ENCODE peak calls at places on chromosomes 2 and 18, in four cellular contexts. K, I, Q and C are unnamed samples.

GRCh38 chr2:195656859-195657633 is at the start of gene SLC39A10:
- DNase-seq in K (peak), Q (peak), I (peak), C (peak)

GRCh38 chr2:239223330-239224248 is 177.2 kb downstream of the HDAC4 start:
- DNase-seq in Q (no peak), I (peak), K (no peak), C (no peak)

GRCh38 chr2:72141881-72142742 is 5.5 kb downstream of the CYP26B1 start:
- DNase-seq in Q (no peak), I (peak), K (no peak), C (no peak)

GRCh38 chr18:7000484-7001096 is 117.0 kb downstream of the LAMA1 start:
- DNase-seq in Q (no peak), K (no peak), I (no peak), C (no peak)

GRCh38 chr18:12520442-12520992 is 112.8 kb downstream of the PRELID3A start:
- DNase-seq in I (no peak), Q (no peak), K (no peak), C (no peak)

GRCh38 chr2:163157891-163158511 is 319.4 kb upstream of the KCNH7 start:
- DNase-seq in K (no peak), Q (no peak), I (no peak), C (no peak)

GRCh38 chr18:25121442-25121841 is 230.5 kb downstream of the ZNF521 start:
- DNase-seq in K (no peak), Q (no peak), I (no peak), C (no peak)

GRCh38 chr2:210630904-210631560 is 74.6 kb downstream of the CPS1 start:
- DNase-seq in Q (no peak), I (no peak), K (no peak), C (no peak)

GRCh38 chr2:98560256-98560771 is 48.0 kb downstream of the COA5 start:
- DNase-seq in K (peak), Q (no peak), I (peak), C (no peak)

GRCh38 chr2:216535454-216535995 is 36.9 kb downstream of the RPL37A start:
- DNase-seq in I (peak), K (peak), Q (no peak), C (no peak)

GRCh38 chr2:241558532-241559488 is at the start of gene BOK:
- DNase-seq in I (no peak), Q (no peak), K (no peak), C (no peak)

GRCh38 chr2:231124833-231125232 is at the start of gene HTR2B:
- DNase-seq in K (no peak), I (no peak), Q (no peak), C (no peak)

GRCh38 chr2:128311216-128311754 is 7.4 kb downstream of the HS6ST1 start:
- DNase-seq in I (peak), K (no peak), Q (no peak), C (no peak)

GRCh38 chr18:74897971-74898657 is 300.4 kb downstream of the ZNF407 start:
- DNase-seq in Q (no peak), K (peak), I (no peak), C (no peak)

GRCh38 chr2:31729442-31730092 is 148.8 kb upstream of the SRD5A2 start:
- DNase-seq in Q (no peak), I (no peak), K (peak), C (peak)

GRCh38 chr2:236892721-236893120 is 193.0 kb upstream of the COPS8 start:
- DNase-seq in Q (no peak), I (no peak), K (no peak), C (no peak)

GRCh38 chr2:235536711-235537110 is 42.9 kb downstream of the AGAP1 start:
- DNase-seq in Q (no peak), I (no peak), K (no peak), C (no peak)

GRCh38 chr2:113894156-113894743 is 4.4 kb downstream of the ACTR3 start:
- DNase-seq in I (no peak), K (peak), Q (no peak), C (no peak)

GRCh38 chr2:40721595-40721994 is 269.7 kb upstream of the SLC8A1 start:
- DNase-seq in Q (no peak), I (no peak), K (no peak), C (no peak)

GRCh38 chr2:150570712-150571111 is 83.2 kb upstream of the RND3 start:
- DNase-seq in K (peak), I (no peak), Q (no peak), C (no peak)

GRCh38 chr18:32351014-32351413 is 119.7 kb downstream of the GAREM1 start:
- DNase-seq in K (no peak), Q (no peak), I (no peak), C (no peak)

GRCh38 chr2:42581257-42581656 is 12.8 kb downstream of the MTA3 start:
- DNase-seq in Q (no peak), K (no peak), I (no peak), C (no peak)

GRCh38 chr2:42573256-42573655 is 4.8 kb downstream of the MTA3 start:
- DNase-seq in K (no peak), Q (no peak), I (no peak), C (no peak)

GRCh38 chr2:42572297-42573081 is 4.1 kb downstream of the MTA3 start:
- DNase-seq in I (no peak), K (no peak), Q (no peak), C (no peak)

GRCh38 chr2:42569883-42570282 is 1.5 kb downstream of the MTA3 start:
- DNase-seq in I (no peak), Q (no peak), K (no peak), C (no peak)

DNA sequence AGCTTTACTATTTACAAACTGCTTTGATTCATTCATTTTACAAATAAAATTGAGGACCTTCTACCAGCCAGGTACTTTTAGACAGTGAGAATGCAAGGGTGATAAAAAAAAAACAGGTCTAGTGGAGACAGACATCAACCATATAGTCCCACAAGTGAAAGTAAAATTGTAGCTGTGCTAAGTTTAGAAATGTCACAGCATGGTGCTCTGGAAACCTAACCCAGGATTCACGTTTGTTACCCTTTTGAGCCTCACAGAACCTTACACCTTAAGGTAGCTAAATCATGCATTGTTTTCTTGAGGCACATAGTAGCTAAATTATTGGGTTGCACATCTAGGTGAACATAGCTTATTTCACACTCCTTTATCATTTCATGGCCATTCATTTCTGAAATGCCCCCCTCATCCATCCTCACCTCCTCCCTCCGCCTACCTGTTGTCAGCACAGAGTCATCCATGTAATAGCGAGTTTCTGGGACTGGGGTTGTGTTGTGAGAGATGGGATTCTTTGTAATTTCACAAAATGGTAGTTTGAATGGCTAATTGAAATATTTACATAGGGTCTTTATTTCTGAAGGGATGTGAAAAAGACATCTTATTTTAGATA is 7.1 kb downstream of the MTA3 start:
- DNase-seq in K (no peak), I (no peak), Q (no peak), C (no peak)
- H3K4me3 ChIP-seq in K (no peak), I (no peak), Q (no peak), C (no peak)

GRCh38 chr2:11177871-11178598 is 22.8 kb downstream of the SLC66A3 start:
- DNase-seq in Q (no peak), I (no peak), K (no peak), C (no peak)
- H3K4me3 ChIP-seq in Q (no peak), I (no peak), K (no peak), C (no peak)

DNA sequence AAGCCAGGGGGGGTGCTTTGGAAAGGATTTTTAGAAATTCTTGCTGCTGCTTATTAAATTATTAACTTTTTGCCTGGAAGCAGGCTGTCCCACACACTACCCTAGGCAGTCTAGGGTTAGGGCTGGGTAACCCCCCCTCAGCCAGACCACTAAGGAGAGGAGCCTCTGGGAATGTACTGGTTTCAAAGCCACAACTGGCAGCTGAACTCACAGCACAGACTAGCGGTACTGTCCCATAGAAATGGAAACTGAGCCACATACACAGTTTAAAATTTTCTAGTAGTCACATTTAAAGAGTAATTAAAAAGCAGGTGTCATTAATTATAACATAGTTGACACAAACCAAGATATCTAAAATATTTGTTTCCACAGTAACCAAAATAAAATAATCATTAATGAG is 50.1 kb downstream of the SPRED2 start:
- DNase-seq in K (no peak), Q (no peak), I (no peak), C (no peak)
- H3K4me3 ChIP-seq in K (no peak), Q (no peak), I (no peak), C (no peak)

GRCh38 chr2:15942711-15943345 is 2.5 kb downstream of the MYCN start:
- DNase-seq in K (no peak), I (no peak), Q (no peak), C (no peak)
- H3K4me3 ChIP-seq in K (no peak), I (peak), Q (no peak), C (no peak)

GRCh38 chr2:10966741-10967140 is 55.0 kb downstream of the KCNF1 start:
- DNase-seq in Q (no peak), K (no peak), I (no peak), C (no peak)
- H3K4me3 ChIP-seq in Q (no peak), K (no peak), I (no peak), C (no peak)

DNA sequence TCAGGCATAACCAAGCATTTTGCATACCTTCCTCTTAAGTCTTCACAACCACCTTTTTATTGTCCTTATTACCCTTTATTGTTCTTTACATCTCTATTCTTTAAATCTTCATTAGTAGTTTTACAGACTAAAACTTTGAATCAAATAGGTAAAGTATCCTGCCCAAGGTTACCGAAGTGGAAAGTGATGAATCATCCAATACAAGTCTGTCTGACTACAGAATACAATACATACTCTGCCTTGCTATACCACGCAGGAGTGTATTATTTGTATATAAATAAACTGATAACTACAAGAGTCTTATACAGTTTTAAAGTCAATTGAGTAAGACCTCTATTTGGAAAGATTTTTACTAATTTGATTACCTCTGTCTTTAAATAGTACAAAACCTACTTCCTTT is 196.0 kb downstream of the ZEB2 start:
- DNase-seq in K (no peak), Q (no peak), I (no peak), C (no peak)
- H3K4me3 ChIP-seq in K (no peak), Q (no peak), I (no peak), C (no peak)

DNA sequence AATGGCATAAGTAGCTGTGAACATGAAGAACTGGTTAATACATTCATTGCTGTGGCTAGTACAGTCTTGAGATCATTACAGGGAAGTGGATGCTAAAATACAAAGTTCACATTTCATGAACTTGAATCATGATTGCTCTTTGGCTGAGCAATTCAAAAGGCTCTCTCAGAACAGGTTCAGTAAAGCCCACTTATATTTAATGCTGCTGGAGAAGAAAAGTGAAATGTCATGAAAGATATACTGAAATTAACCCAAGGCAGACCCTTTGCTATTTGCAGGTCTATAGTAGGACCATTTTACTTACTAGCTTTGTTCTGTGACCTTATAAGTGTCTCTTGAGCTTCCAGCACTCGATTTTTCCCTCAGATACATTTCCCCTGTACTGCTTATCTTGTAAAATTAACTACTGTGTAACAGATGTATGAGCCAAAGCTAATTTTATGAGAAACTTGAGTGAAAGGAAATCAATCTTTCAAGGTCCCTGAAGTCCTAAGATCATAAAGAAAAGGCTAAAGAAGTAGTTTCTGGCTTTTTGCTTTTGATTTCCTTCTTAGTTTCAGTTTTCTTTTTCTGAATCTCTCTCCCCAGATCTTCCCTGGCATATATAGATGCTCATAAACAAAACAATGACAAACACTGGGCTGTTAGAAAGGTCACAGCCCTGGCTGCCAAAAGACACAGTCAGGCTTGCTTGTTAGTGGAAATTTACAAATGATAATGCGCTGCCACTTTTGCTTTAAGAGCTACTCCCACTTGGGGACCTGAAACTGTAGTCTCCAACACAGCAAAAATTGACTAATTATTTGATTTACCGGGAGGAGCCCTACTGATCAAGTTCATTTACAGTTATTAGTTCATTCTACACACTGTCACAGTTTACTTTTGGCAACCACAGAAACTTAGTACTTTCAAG is 132.7 kb upstream of the XPO1 start:
- DNase-seq in I (no peak), K (no peak), Q (peak), C (peak)
- H3K4me3 ChIP-seq in I (peak), K (no peak), Q (peak), C (peak)

DNA sequence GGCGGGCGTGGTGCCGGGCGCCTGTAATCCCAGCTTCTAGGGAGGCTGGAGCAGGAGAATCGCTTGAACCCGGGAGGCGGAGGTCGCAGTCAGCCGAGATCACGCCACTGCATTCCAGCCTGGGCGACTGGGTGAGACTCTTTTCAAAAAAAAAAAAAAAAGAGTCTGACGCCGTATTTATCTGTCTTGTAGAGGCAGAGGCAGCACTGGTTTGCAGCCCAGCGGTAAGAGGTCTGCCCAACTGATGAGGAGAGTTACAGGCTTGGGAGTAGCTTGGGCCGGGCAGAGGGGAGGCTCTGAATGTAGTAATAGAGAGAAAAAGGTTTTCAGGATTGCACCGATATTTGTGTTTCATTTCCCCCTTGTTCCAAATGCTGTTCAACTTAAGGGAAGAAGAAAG is 9.4 kb upstream of the SP9 start:
- DNase-seq in I (no peak), Q (no peak), K (no peak), C (no peak)
- H3K4me3 ChIP-seq in I (no peak), Q (no peak), K (no peak), C (no peak)

GRCh38 chr2:187554704-187555082 is 458 bp upstream of the TFPI start:
- DNase-seq in K (no peak), I (no peak), Q (no peak), C (no peak)
- H3K4me3 ChIP-seq in K (no peak), I (peak), Q (no peak), C (no peak)

GRCh38 chr18:39786477-39786876 is 2168.6 kb upstream of the PIK3C3 start:
- DNase-seq in I (no peak), Q (no peak), K (no peak), C (no peak)

DNA sequence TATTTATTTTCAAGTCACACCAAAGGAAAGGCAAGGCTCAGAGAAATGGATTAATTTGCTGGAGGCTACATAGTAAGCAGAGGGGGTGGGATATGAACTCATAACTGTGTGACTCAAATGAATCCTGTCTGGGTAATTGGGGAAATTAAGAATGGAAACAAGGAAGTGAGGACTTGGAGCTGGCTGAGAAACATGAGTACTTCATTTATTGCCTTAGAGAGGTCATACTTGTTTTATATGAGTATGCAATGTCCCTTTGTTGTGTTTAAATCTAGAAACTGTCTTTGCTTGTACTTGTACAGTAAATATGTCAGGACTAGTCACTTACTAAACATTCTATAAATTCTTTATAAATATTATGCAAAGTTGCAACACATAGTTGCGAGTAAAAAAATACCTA is 2166.6 kb upstream of the PIK3C3 start:
- DNase-seq in I (no peak), Q (no peak), K (no peak), C (no peak)
- H3K4me3 ChIP-seq in I (no peak), Q (no peak), K (no peak), C (no peak)